ENCODE peak calls at places on chromosomes 7 and 10, in eight cellular contexts. N is GM04504; F is AG04450; U is A549; M is cardiac fibroblast; Y is ovary; A is stimulated activated CD4-positive, alpha-beta T cell treated with anti-CD3 and anti-CD28 coated beads, Interleukin-15, amount 100 ng/mL, for 24 hours; W is pons. X is an unnamed sample.
A peak's percentile ranks its signal among the peaks of the same experiment; 100 is the strongest.

GRCh38 chr7:54888067-54888735 is 129.2 kb upstream of the SEC61G start:
- DNase-seq in N (no peak), F (no peak), U (no peak), M (no peak), Y (no peak), A (no peak), W (peak; percentile 50), X (no peak)

GRCh38 chr10:14617850-14618249 is 156.8 kb downstream of the FAM107B start:
- DNase-seq in N (no peak), F (no peak), U (no peak), M (peak; percentile 71), Y (no peak), A (no peak), W (no peak), X (no peak)

GRCh38 chr10:120453319-120453718 is 3.7 kb upstream of the PLPP4 start:
- DNase-seq in N (no peak), F (no peak), U (no peak), M (no peak), Y (no peak), A (no peak), W (no peak), X (no peak)

GRCh38 chr7:12178317-12178716 is 32.8 kb upstream of the TMEM106B start:
- DNase-seq in N (no peak), F (no peak), U (no peak), M (no peak), Y (no peak), A (no peak), W (no peak), X (no peak)

GRCh38 chr7:23396222-23396621 is 74.1 kb downstream of the IGF2BP3 start:
- DNase-seq in N (peak; percentile 59), F (peak; percentile 65), U (peak; percentile 32), M (peak; percentile 90), Y (no peak), A (no peak), W (no peak), X (no peak)

GRCh38 chr10:113650172-113650571 is 13.7 kb downstream of the NRAP start:
- DNase-seq in N (no peak), F (no peak), U (no peak), M (no peak), Y (no peak), A (no peak), W (no peak), X (no peak)

GRCh38 chr10:111126073-111126472 is 49.2 kb downstream of the ADRA2A start:
- DNase-seq in N (peak; percentile 22), F (no peak), U (no peak), M (peak; percentile 13), Y (no peak), A (no peak), W (no peak), X (no peak)

GRCh38 chr7:87599336-87599735 is 1.3 kb downstream of the ABCB1 start:
- DNase-seq in N (no peak), F (no peak), U (no peak), M (no peak), Y (no peak), A (peak; percentile 49), W (no peak), X (no peak)

GRCh38 chr10:4137299-4137698 is 352.3 kb upstream of the KLF6 start:
- DNase-seq in N (no peak), F (no peak), U (no peak), M (no peak), Y (no peak), A (no peak), W (no peak), X (no peak)

GRCh38 chr7:121278120-121279021 is 50.4 kb upstream of the WNT16 start:
- DNase-seq in N (no peak), F (no peak), U (no peak), M (peak; percentile 76), Y (no peak), A (no peak), W (no peak), X (no peak)

GRCh38 chr10:75231672-75232581 is 3.8 kb downstream of the COMTD1 start:
- DNase-seq in N (no peak), F (no peak), U (no peak), M (no peak), Y (no peak), A (no peak), W (no peak), X (no peak)

GRCh38 chr7:131072505-131073091 is 255.1 kb upstream of the MKLN1 start:
- DNase-seq in N (no peak), F (no peak), U (peak; percentile 54), M (peak; percentile 66), Y (no peak), A (no peak), W (no peak), X (no peak)

GRCh38 chr10:95125582-95125981 is 56.3 kb upstream of the CYP2C8 start:
- DNase-seq in N (no peak), F (no peak), U (no peak), M (no peak), Y (no peak), A (no peak), W (no peak), X (no peak)